ENCODE peak calls at places on chromosome 12, in five cellular contexts. N is right lobe of liver, H is hepatocyte, V is omental fat pad, F is mesothelial cell of epicardium. R is an unnamed sample.

GRCh38 chr12:131573631-131574396 is 137.1 kb upstream of the SFSWAP start:
- DNase-seq in V (no peak), N (no peak), F (no peak), H (no peak), R (no peak)

GRCh38 chr12:79737875-79738718 is 47.3 kb upstream of the PAWR start:
- DNase-seq in F (no peak), V (no peak), H (peak), N (no peak), R (no peak)

GRCh38 chr12:67649165-67650126 is 901 bp downstream of the DYRK2 start:
- DNase-seq in F (peak), V (no peak), H (peak), N (peak), R (no peak)

GRCh38 chr12:116607039-116607438 is 47.9 kb downstream of the MAP1LC3B2 start:
- DNase-seq in V (no peak), H (no peak), F (no peak), N (no peak), R (no peak)

GRCh38 chr12:66725031-66725430 is 46.2 kb upstream of the GRIP1 start:
- DNase-seq in V (no peak), H (no peak), F (no peak), N (no peak), R (no peak)

GRCh38 chr12:47053991-47054390 is 25.4 kb upstream of the PCED1B start:
- DNase-seq in H (no peak), F (no peak), V (no peak), N (no peak), R (no peak)

GRCh38 chr12:128827724-128828123 is 4.0 kb upstream of the SLC15A4 start:
- DNase-seq in H (no peak), V (no peak), F (no peak), N (no peak), R (no peak)

GRCh38 chr12:70106347-70106746 is 136.9 kb upstream of the CNOT2 start:
- DNase-seq in F (no peak), V (no peak), H (peak), N (no peak), R (no peak)

GRCh38 chr12:50627491-50627890 is 122.7 kb downstream of the DIP2B start:
- DNase-seq in F (no peak), N (no peak), V (no peak), H (no peak), R (no peak)

GRCh38 chr12:31492599-31493196 is 98.2 kb downstream of the DENND5B start:
- DNase-seq in V (no peak), N (no peak), F (no peak), H (no peak), R (no peak)

GRCh38 chr12:111184161-111184560 is 184.7 kb downstream of the PHETA1 start:
- DNase-seq in F (no peak), H (no peak), N (no peak), V (no peak), R (no peak)

GRCh38 chr12:25723921-25724491 is 170.9 kb upstream of the LMNTD1 start:
- DNase-seq in N (no peak), V (no peak), H (no peak), F (no peak), R (no peak)

GRCh38 chr12:62006076-62006732 is 254.0 kb upstream of the USP15 start:
- DNase-seq in N (peak), F (no peak), V (no peak), H (peak), R (no peak)

GRCh38 chr12:81758421-81759214 is 532 bp downstream of the PPFIA2 start:
- DNase-seq in N (peak), V (no peak), H (peak), F (no peak), R (peak)

GRCh38 chr12:132213359-132214160 is 69.3 kb downstream of the NOC4L start:
- DNase-seq in N (no peak), H (no peak), F (no peak), V (no peak), R (no peak)

GRCh38 chr12:119369907-119370546 is 35.5 kb downstream of the CCDC60 start:
- DNase-seq in V (no peak), H (no peak), N (no peak), F (no peak), R (no peak)

GRCh38 chr12:102172436-102172835 is 25.2 kb downstream of the PMCH start:
- DNase-seq in V (no peak), F (no peak), H (no peak), N (no peak), R (no peak)

GRCh38 chr12:95481888-95482287 is 7.9 kb downstream of the METAP2 start:
- DNase-seq in V (no peak), F (no peak), N (no peak), H (no peak), R (no peak)

GRCh38 chr12:11657511-11657910 is 8.0 kb downstream of the ETV6 start:
- DNase-seq in V (no peak), N (no peak), H (no peak), F (no peak), R (no peak)

GRCh38 chr12:131065279-131065678 is 111.6 kb downstream of the ADGRD1 start:
- DNase-seq in V (no peak), H (no peak), F (no peak), N (no peak), R (no peak)

GRCh38 chr12:19507823-19508222 is 68.5 kb downstream of the AEBP2 start:
- DNase-seq in V (no peak), N (no peak), F (no peak), H (no peak), R (no peak)

GRCh38 chr12:108804361-108804949 is 52.9 kb downstream of the SSH1 start:
- DNase-seq in H (peak), F (no peak), V (no peak), N (no peak), R (peak)

GRCh38 chr12:111270773-111271172 is 98.1 kb downstream of the PHETA1 start:
- DNase-seq in F (no peak), H (no peak), N (no peak), V (no peak), R (no peak)

GRCh38 chr12:98594050-98594853 is 766 bp downstream of the SLC25A3 start:
- DNase-seq in F (peak), V (no peak), H (peak), N (peak), R (peak)

GRCh38 chr12:44674866-44675265 is 201.2 kb downstream of the NELL2 start:
- DNase-seq in N (no peak), F (no peak), H (no peak), V (no peak), R (no peak)

GRCh38 chr12:51700887-51701286 is 109.9 kb downstream of the SCN8A start:
- DNase-seq in H (no peak), N (no peak), F (no peak), V (no peak), R (no peak)

DNA sequence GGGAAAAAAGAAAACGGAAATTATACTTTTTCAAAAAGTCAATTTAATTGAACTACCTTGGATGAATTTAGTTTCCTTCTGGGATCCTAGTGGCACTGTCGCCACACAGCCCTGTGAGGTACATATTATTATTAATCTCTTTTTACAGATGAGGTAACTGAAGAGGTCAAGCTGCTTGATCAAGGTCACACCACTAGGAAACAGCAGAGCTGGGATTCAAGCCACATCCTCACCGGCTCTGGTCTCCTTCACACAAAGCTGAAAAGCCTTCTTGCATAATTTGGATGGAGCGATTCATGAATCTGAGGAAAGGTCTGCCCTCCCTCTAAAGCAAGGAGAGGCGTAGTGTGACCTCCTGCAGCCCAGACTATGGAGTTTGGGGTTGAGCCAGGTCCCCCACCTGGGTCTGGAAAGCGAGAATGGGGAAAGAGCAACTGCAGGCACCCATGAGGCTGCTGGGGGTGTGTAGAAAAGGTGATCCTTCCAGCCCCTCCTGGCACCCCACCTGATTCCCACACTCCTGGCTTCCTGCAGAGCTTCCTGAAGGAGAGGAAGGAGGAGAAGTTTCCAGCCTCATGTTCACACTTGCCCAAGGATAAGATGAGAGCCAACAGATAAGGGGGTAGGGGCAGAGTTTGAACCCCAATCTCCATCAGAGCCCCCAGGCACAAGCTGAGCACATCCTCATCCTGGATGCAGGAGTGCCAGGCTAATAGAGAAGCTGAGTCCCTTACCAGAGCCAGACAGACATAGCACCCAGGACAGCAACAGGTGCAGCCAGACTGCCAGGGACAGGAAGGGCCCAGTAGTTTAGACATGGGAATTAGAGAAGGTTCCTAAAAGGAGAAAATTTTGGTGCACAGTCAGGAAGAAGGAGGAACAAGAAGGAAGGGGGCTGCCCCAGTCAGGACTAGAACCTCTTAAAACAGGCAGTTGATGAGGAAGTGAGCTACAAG is 3.9 kb upstream of the KRT79 start:
- DNase-seq in H (no peak), V (no peak), N (no peak), F (no peak), R (no peak)
- TF ChIP-seq CTCF in H (no peak), V (no peak), N (no peak), F (no peak), R (no peak)

DNA sequence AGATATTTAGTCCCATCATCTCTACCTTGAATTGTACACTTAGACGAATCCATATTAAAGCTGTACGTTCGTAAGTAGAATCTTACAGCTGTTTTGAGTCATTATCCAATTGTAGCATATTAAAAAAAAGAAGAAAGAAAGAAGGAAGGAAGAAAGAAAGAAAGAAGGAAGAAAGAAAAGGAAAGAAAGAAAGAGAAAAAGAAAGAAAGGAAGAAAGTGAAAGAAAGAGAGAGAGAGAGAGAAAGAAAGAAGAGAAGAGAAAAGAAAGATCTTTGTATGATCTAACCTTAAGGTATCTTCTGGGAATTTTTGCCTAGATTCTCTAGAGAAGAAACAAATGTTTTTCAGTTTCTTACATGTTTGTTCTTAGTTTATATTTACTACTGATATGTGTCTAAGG is 2.5 kb downstream of the DCN start:
- DNase-seq in N (no peak), V (no peak), F (no peak), H (no peak), R (no peak)
- TF ChIP-seq CTCF in N (no peak), V (no peak), F (no peak), H (no peak), R (no peak)

DNA sequence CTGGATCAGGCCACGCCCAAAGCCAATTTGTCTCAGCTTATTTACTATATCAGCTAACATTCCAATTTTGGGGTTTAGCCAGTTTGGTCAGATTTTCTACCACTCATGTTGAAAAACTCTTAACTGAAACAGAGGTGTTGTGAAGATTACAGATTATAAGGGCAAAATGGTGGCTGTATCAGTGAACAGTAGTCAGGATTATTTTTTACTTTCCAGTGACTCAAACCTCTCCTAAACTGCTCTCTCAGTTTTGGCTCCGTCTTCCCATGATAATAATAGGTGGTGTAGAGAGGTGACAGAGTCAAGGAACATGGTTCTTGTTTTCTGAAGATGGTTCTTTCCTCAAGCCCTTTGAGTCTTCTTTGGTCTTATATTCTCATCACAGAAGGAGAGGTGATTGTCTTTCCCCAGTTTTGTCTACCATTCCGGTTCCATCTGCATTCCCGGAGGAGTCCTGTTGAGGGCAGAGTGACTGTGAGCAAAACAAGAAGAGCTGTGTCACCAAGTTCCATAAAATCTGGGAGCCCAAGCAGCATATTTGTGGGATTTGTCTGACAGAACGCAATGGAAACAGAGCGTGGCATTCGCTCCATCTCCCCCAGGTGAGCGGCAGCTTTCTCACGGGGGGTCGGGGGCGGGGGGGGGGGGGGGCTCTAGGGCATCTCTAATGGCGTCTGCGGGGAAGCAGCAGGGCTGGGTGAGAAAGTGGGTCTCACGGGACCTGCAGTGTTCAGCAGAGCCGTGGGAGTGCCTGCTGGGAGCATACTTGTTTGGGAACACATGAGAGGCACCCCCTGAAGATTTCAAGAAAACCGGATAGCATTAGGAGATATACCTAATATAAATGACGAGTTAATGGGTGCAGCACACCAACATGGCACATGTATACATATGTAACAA is 59.1 kb downstream of the TBC1D30 start:
- DNase-seq in H (no peak), F (no peak), N (no peak), V (no peak), R (no peak)
- TF ChIP-seq CTCF in H (no peak), F (no peak), N (no peak), V (no peak), R (no peak)

GRCh38 chr12:88615490-88615889 is 35.2 kb upstream of the KITLG start:
- DNase-seq in N (no peak), F (no peak), V (no peak), H (no peak), R (no peak)
- TF ChIP-seq CTCF in N (no peak), F (no peak), V (no peak), H (no peak), R (no peak)

GRCh38 chr12:96487214-96487613 is 2.2 kb upstream of the CFAP54 start:
- DNase-seq in N (no peak), V (no peak), H (no peak), F (no peak), R (no peak)

GRCh38 chr12:96478011-96478410 is 11.4 kb upstream of the CFAP54 start:
- DNase-seq in H (no peak), V (no peak), F (no peak), N (no peak), R (no peak)

GRCh38 chr12:96486751-96487150 is 2.6 kb upstream of the CFAP54 start:
- DNase-seq in V (no peak), H (no peak), N (no peak), F (no peak), R (no peak)

GRCh38 chr12:96483116-96483515 is 6.3 kb upstream of the CFAP54 start:
- DNase-seq in F (no peak), N (no peak), H (no peak), V (no peak), R (no peak)

GRCh38 chr12:96482086-96482485 is 7.3 kb upstream of the CFAP54 start:
- DNase-seq in F (no peak), V (no peak), H (no peak), N (no peak), R (no peak)
- TF ChIP-seq CTCF in F (no peak), V (no peak), H (no peak), N (no peak), R (no peak)

GRCh38 chr12:104641862-104642261 is 185.1 kb downstream of the CHST11 start:
- DNase-seq in H (no peak), N (no peak), V (no peak), F (no peak), R (no peak)
- TF ChIP-seq CTCF in H (no peak), N (no peak), V (no peak), F (no peak), R (no peak)